ENCODE peak calls at places on chromosomes 2 and 18, in five cellular contexts. D is A549; G is CD4-positive, alpha-beta T cell; N is colonic mucosa; W is AG04450. U is an unnamed sample.

GRCh38 chr2:129229830-129230441 is 749.5 kb upstream of the RAB6C start:
- DNase-seq in D (no peak), G (no peak), N (no peak), W (no peak), U (no peak)

GRCh38 chr2:230893881-230894781 is 29.4 kb downstream of the ITM2C start:
- DNase-seq in D (no peak), G (no peak), N (peak; percentile 24), W (no peak), U (no peak)

GRCh38 chr2:36354816-36355156 is 792 bp upstream of the CRIM1 start:
- DNase-seq in D (no peak), G (no peak), N (no peak), W (no peak), U (no peak)

GRCh38 chr2:30826481-30826880 is 19.2 kb upstream of the CAPN13 start:
- DNase-seq in D (no peak), G (no peak), N (no peak), W (no peak), U (no peak)

GRCh38 chr2:46082531-46083485 is 214.4 kb upstream of the EPAS1 start:
- DNase-seq in D (no peak), G (no peak), N (no peak), W (no peak), U (no peak)

GRCh38 chr2:133600231-133600630 is 32.0 kb upstream of the NCKAP5 start:
- DNase-seq in D (no peak), G (no peak), N (no peak), W (no peak), U (no peak)

GRCh38 chr2:7767902-7768301 is 850.7 kb downstream of the RNF144A start:
- DNase-seq in D (no peak), G (no peak), N (no peak), W (no peak), U (no peak)

GRCh38 chr2:215917953-215918620 is 95.3 kb downstream of the MREG start:
- DNase-seq in D (peak; percentile 25), G (no peak), N (no peak), W (no peak), U (no peak)

GRCh38 chr2:121949271-121949670 is 193.8 kb downstream of the TSN start:
- DNase-seq in D (no peak), G (no peak), N (no peak), W (no peak), U (no peak)

GRCh38 chr18:73782405-73782804 is 365.2 kb downstream of the FBXO15 start:
- DNase-seq in D (no peak), G (no peak), N (no peak), W (no peak), U (no peak)

GRCh38 chr2:128310761-128311160 is 7.9 kb downstream of the HS6ST1 start:
- DNase-seq in D (no peak), G (no peak), N (peak; percentile 16), W (no peak), U (no peak)

GRCh38 chr18:55401638-55402191 is 186.3 kb downstream of the TCF4 start:
- DNase-seq in D (peak; percentile 5), G (no peak), N (no peak), W (peak; percentile 49), U (peak; percentile 51)

GRCh38 chr2:126661702-126662465 is 5.9 kb downstream of the GYPC start:
- DNase-seq in D (no peak), G (no peak), N (no peak), W (no peak), U (no peak)

GRCh38 chr2:24402242-24403092 is 42.1 kb upstream of the ITSN2 start:
- DNase-seq in D (no peak), G (no peak), N (no peak), W (no peak), U (no peak)

GRCh38 chr2:120847700-120848321 is 112.1 kb downstream of the GLI2 start:
- DNase-seq in D (no peak), G (no peak), N (no peak), W (no peak), U (no peak)

GRCh38 chr2:25794544-25795276 is 83.6 kb downstream of the ASXL2 start:
- DNase-seq in D (no peak), G (no peak), N (no peak), W (no peak), U (no peak)

GRCh38 chr2:165239230-165239629 is at the start of gene SCN2A:
- DNase-seq in D (peak; percentile 68), G (no peak), N (no peak), W (peak; percentile 2), U (peak; percentile 12)

GRCh38 chr2:240869956-240870875 is 1.6 kb downstream of the AGXT start:
- DNase-seq in D (no peak), G (no peak), N (no peak), W (no peak), U (no peak)

GRCh38 chr2:218216336-218216673 is 684 bp upstream of the ARPC2 start:
- DNase-seq in D (no peak), G (no peak), N (no peak), W (no peak), U (no peak)

GRCh38 chr18:48782381-48782841 is 168.4 kb downstream of the SMAD7 start:
- DNase-seq in D (no peak), G (no peak), N (no peak), W (no peak), U (no peak)

GRCh38 chr2:65658871-65659270 is 226.5 kb upstream of the SPRED2 start:
- DNase-seq in D (no peak), G (no peak), N (no peak), W (no peak), U (no peak)

GRCh38 chr2:61538179-61538919 is at the start of gene XPO1:
- DNase-seq in D (peak; percentile 100), G (peak; percentile 98), N (peak; percentile 99), W (peak; percentile 99), U (peak; percentile 100)
- TF ChIP-seq CTCF in D (no peak), G (no peak), N (no peak), W (no peak), U (no peak)

DNA sequence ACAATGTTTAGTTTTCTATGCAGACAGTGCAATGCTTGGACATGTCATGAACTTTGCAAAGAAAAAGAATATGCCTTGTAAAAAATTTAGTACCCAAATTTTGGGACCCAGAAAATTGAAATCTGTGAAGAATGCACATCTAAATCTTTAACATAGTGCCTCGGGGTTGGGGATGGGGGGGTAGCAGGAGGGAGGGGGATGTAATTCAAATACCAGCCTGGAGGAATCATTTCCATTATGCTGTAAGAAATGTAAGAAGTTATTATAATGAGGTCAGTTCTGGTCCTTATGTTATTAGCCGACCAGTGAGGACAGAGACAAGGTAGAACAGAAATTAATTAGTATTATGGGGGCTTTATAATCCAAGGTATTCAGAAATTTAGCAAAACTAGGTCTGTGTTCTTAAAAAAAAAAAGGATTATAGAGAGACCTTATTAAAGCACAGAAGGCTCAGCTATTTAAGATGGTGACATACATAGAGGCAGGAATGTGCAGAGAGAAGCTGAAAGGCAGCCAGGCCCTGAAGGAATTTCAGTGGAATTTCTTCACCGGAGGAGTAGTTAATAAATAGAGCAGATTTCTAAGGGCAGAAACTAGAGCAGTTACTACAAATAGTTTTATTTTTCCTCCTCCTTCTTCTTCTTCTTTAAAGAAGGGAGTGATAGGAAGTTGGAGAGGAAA is 89.0 kb upstream of the RBMS1 start:
- DNase-seq in D (peak; percentile 67), G (no peak), N (no peak), W (peak; percentile 39), U (peak; percentile 7)
- TF ChIP-seq CTCF in D (no peak), G (no peak), N (no peak), W (no peak), U (no peak)

DNA sequence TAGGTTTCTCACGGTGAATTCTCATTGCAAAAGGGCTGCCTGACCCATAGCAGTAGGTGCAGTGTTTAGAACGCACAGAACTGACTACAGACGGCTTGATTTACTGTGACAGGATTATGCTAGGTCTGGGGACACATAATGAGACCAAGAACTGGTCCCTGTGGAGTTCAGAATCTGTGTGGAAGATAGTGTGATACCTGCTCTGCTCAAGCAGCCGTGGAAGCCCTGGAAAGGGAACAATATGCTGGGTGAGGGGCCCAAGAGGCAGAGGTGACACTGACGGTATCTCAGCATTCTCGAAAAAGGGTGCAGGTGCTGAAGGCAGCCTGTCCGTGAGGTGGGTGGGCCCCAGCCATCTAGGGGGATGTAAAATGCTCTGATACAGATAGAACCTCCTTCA is 46.5 kb downstream of the ABCG8 start:
- DNase-seq in D (no peak), G (no peak), N (no peak), W (no peak), U (no peak)
- TF ChIP-seq CTCF in D (no peak), G (no peak), N (no peak), W (no peak), U (no peak)

GRCh38 chr18:2948038-2948437 is 64.9 kb downstream of the LPIN2 start:
- DNase-seq in D (peak; percentile 54), G (no peak), N (no peak), W (no peak), U (no peak)
- TF ChIP-seq CTCF in D (peak; percentile 47), G (no peak), N (peak; percentile 25), W (peak; percentile 56), U (peak; percentile 26)

U was measured in nephron progenitor cell.